ENCODE peak calls at places on chromosome 6, in four cellular contexts. One of them, this sample, is unnamed.

GRCh38 chr6:52389626-52390360 is 27.8 kb downstream of the PAQR8 start:
- DNase-seq in endothelial cell: no peak
- DNase-seq in RWPE1: peak
- DNase-seq in MCF 10A: peak
- DNase-seq in this sample: peak

GRCh38 chr6:170271771-170272314 is 19.0 kb downstream of the DLL1 start:
- DNase-seq in endothelial cell: no peak
- DNase-seq in RWPE1: no peak
- DNase-seq in MCF 10A: no peak
- DNase-seq in this sample: no peak

GRCh38 chr6:129186988-129187387 is 304.1 kb downstream of the LAMA2 start:
- DNase-seq in endothelial cell: no peak
- DNase-seq in RWPE1: peak
- DNase-seq in MCF 10A: peak
- DNase-seq in this sample: no peak

GRCh38 chr6:112311950-112312547 is 35.1 kb upstream of the RFPL4B start:
- DNase-seq in endothelial cell: no peak
- DNase-seq in RWPE1: peak
- DNase-seq in MCF 10A: peak
- DNase-seq in this sample: no peak

GRCh38 chr6:55993418-55993817 is 118.0 kb upstream of the BMP5 start:
- DNase-seq in endothelial cell: no peak
- DNase-seq in RWPE1: no peak
- DNase-seq in MCF 10A: no peak
- DNase-seq in this sample: no peak

GRCh38 chr6:169200931-169201514 is 52.6 kb downstream of the THBS2 start:
- DNase-seq in endothelial cell: no peak
- DNase-seq in RWPE1: no peak
- DNase-seq in MCF 10A: no peak
- DNase-seq in this sample: no peak

GRCh38 chr6:163133017-163133416 is 281.5 kb upstream of the QKI start:
- DNase-seq in endothelial cell: no peak
- DNase-seq in RWPE1: no peak
- DNase-seq in MCF 10A: no peak
- DNase-seq in this sample: no peak

GRCh38 chr6:56424542-56425083 is 177.2 kb upstream of the COL21A1 start:
- DNase-seq in endothelial cell: no peak
- DNase-seq in RWPE1: no peak
- DNase-seq in MCF 10A: no peak
- DNase-seq in this sample: no peak

GRCh38 chr6:31652925-31653724 is 664 bp upstream of the BAG6 start:
- DNase-seq in endothelial cell: peak
- DNase-seq in RWPE1: peak
- DNase-seq in MCF 10A: no peak
- DNase-seq in this sample: no peak

GRCh38 chr6:26428206-26428605 is 12.1 kb upstream of the BTN3A3 start:
- DNase-seq in endothelial cell: no peak
- DNase-seq in RWPE1: no peak
- DNase-seq in MCF 10A: no peak
- DNase-seq in this sample: no peak

GRCh38 chr6:99178168-99178567 is 171.3 kb downstream of the FAXC start:
- DNase-seq in endothelial cell: no peak
- DNase-seq in RWPE1: peak
- DNase-seq in MCF 10A: no peak
- DNase-seq in this sample: peak

GRCh38 chr6:41966961-41967311 is 25.3 kb upstream of the CCND3 start:
- DNase-seq in endothelial cell: peak
- DNase-seq in RWPE1: peak
- DNase-seq in MCF 10A: peak
- DNase-seq in this sample: peak

GRCh38 chr6:119942078-119942752 is 592.7 kb upstream of the MAN1A1 start:
- DNase-seq in endothelial cell: no peak
- DNase-seq in RWPE1: no peak
- DNase-seq in MCF 10A: no peak
- DNase-seq in this sample: no peak

GRCh38 chr6:74091133-74091793 is 395.3 kb downstream of the CD109 start:
- DNase-seq in endothelial cell: no peak
- DNase-seq in RWPE1: peak
- DNase-seq in MCF 10A: peak
- DNase-seq in this sample: peak

GRCh38 chr6:143675946-143676345 is 1.8 kb upstream of the PHACTR2 start:
- DNase-seq in endothelial cell: no peak
- DNase-seq in RWPE1: no peak
- DNase-seq in MCF 10A: peak
- DNase-seq in this sample: no peak

GRCh38 chr6:32973934-32974333 is 5.5 kb downstream of the BRD2 start:
- DNase-seq in endothelial cell: no peak
- DNase-seq in RWPE1: no peak
- DNase-seq in MCF 10A: peak
- DNase-seq in this sample: peak

GRCh38 chr6:7559651-7560385 is 18.3 kb downstream of the DSP start:
- DNase-seq in endothelial cell: no peak
- DNase-seq in RWPE1: no peak
- DNase-seq in MCF 10A: peak
- DNase-seq in this sample: peak

GRCh38 chr6:30885999-30886896 is 1.9 kb downstream of the DDR1 start:
- DNase-seq in endothelial cell: no peak
- DNase-seq in RWPE1: peak
- DNase-seq in MCF 10A: peak
- DNase-seq in this sample: peak

GRCh38 chr6:3748208-3748701 is 3.3 kb downstream of the PXDC1 start:
- DNase-seq in endothelial cell: peak
- DNase-seq in RWPE1: peak
- DNase-seq in MCF 10A: peak
- DNase-seq in this sample: peak

GRCh38 chr6:105951322-105951721 is 134.8 kb upstream of the PRDM1 start:
- DNase-seq in endothelial cell: no peak
- DNase-seq in RWPE1: no peak
- DNase-seq in MCF 10A: no peak
- DNase-seq in this sample: no peak

GRCh38 chr6:75770844-75771243 is 21.8 kb downstream of the MYO6 start:
- DNase-seq in endothelial cell: no peak
- DNase-seq in RWPE1: no peak
- DNase-seq in MCF 10A: no peak
- DNase-seq in this sample: no peak

GRCh38 chr6:14770572-14770971 is 475.3 kb upstream of the JARID2 start:
- DNase-seq in endothelial cell: no peak
- DNase-seq in RWPE1: no peak
- DNase-seq in MCF 10A: no peak
- DNase-seq in this sample: no peak

GRCh38 chr6:38584731-38585130 is 55.0 kb downstream of the BTBD9 start:
- DNase-seq in endothelial cell: no peak
- DNase-seq in RWPE1: no peak
- DNase-seq in MCF 10A: no peak
- DNase-seq in this sample: no peak

GRCh38 chr6:107361568-107362270 is 97.6 kb downstream of the PDSS2 start:
- DNase-seq in endothelial cell: no peak
- DNase-seq in RWPE1: no peak
- DNase-seq in MCF 10A: no peak
- DNase-seq in this sample: peak

GRCh38 chr6:144195671-144196070 is 45.4 kb downstream of the STX11 start:
- DNase-seq in endothelial cell: no peak
- DNase-seq in RWPE1: peak
- DNase-seq in MCF 10A: no peak
- DNase-seq in this sample: peak

GRCh38 chr6:33021917-33022316 is 12.5 kb upstream of the HLA-DOA start:
- DNase-seq in endothelial cell: no peak
- DNase-seq in RWPE1: no peak
- DNase-seq in MCF 10A: no peak
- DNase-seq in this sample: no peak

GRCh38 chr6:89978749-89979145 is 84.5 kb downstream of the GJA10 start:
- DNase-seq in endothelial cell: no peak
- DNase-seq in RWPE1: no peak
- DNase-seq in MCF 10A: no peak
- DNase-seq in this sample: no peak

GRCh38 chr6:147561742-147562141 is 53.3 kb downstream of the SAMD5 start:
- DNase-seq in endothelial cell: no peak
- DNase-seq in RWPE1: no peak
- DNase-seq in MCF 10A: no peak
- DNase-seq in this sample: no peak

GRCh38 chr6:108669673-108670072 is 109.0 kb downstream of the FOXO3 start:
- DNase-seq in endothelial cell: no peak
- DNase-seq in RWPE1: no peak
- DNase-seq in MCF 10A: no peak
- DNase-seq in this sample: no peak

GRCh38 chr6:77880501-77880900 is 227.7 kb downstream of the MEI4 start:
- DNase-seq in endothelial cell: no peak
- DNase-seq in RWPE1: no peak
- DNase-seq in MCF 10A: peak
- DNase-seq in this sample: no peak

GRCh38 chr6:144161970-144162369 is 11.7 kb downstream of the STX11 start:
- DNase-seq in endothelial cell: no peak
- DNase-seq in RWPE1: no peak
- DNase-seq in MCF 10A: no peak
- DNase-seq in this sample: no peak

GRCh38 chr6:14880717-14881116 is 365.2 kb upstream of the JARID2 start:
- DNase-seq in endothelial cell: peak
- DNase-seq in RWPE1: no peak
- DNase-seq in MCF 10A: no peak
- DNase-seq in this sample: no peak

GRCh38 chr6:37822851-37823682 is 3.5 kb downstream of the ZFAND3 start:
- DNase-seq in endothelial cell: no peak
- DNase-seq in RWPE1: peak
- DNase-seq in MCF 10A: peak
- DNase-seq in this sample: peak

GRCh38 chr6:5213851-5214507 is 46.8 kb downstream of the LYRM4 start:
- DNase-seq in endothelial cell: no peak
- DNase-seq in RWPE1: no peak
- DNase-seq in MCF 10A: no peak
- DNase-seq in this sample: no peak

GRCh38 chr6:30331981-30332380 is 5.3 kb downstream of the TRIM39 start:
- DNase-seq in endothelial cell: no peak
- DNase-seq in RWPE1: no peak
- DNase-seq in MCF 10A: no peak
- DNase-seq in this sample: no peak

GRCh38 chr6:113414511-113414910 is 442.6 kb upstream of the MARCKS start:
- DNase-seq in endothelial cell: no peak
- DNase-seq in RWPE1: peak
- DNase-seq in MCF 10A: peak
- DNase-seq in this sample: peak

GRCh38 chr6:63352587-63353281 is 33.0 kb upstream of the LGSN start:
- DNase-seq in endothelial cell: peak
- DNase-seq in RWPE1: peak
- DNase-seq in MCF 10A: peak
- DNase-seq in this sample: peak

GRCh38 chr6:126204598-126204997 is 135.3 kb upstream of the CENPW start:
- DNase-seq in endothelial cell: no peak
- DNase-seq in RWPE1: no peak
- DNase-seq in MCF 10A: peak
- DNase-seq in this sample: no peak

GRCh38 chr6:101956961-101957360 is 563.5 kb downstream of the GRIK2 start:
- DNase-seq in endothelial cell: no peak
- DNase-seq in RWPE1: no peak
- DNase-seq in MCF 10A: no peak
- DNase-seq in this sample: no peak

GRCh38 chr6:36691612-36692011 is 6.0 kb upstream of the RAB44 start:
- DNase-seq in endothelial cell: no peak
- DNase-seq in RWPE1: no peak
- DNase-seq in MCF 10A: no peak
- DNase-seq in this sample: no peak

GRCh38 chr6:36692220-36692619 is 5.4 kb upstream of the RAB44 start:
- DNase-seq in endothelial cell: no peak
- DNase-seq in RWPE1: no peak
- DNase-seq in MCF 10A: no peak
- DNase-seq in this sample: no peak

GRCh38 chr6:36692861-36693702 is 4.5 kb upstream of the RAB44 start:
- DNase-seq in endothelial cell: no peak
- DNase-seq in RWPE1: no peak
- DNase-seq in MCF 10A: no peak
- DNase-seq in this sample: no peak

GRCh38 chr6:36688534-36689075 is 9.0 kb upstream of the RAB44 start:
- DNase-seq in endothelial cell: no peak
- DNase-seq in RWPE1: no peak
- DNase-seq in MCF 10A: no peak
- DNase-seq in this sample: no peak

GRCh38 chr6:36691011-36691410 is 6.6 kb upstream of the RAB44 start:
- DNase-seq in endothelial cell: no peak
- DNase-seq in RWPE1: no peak
- DNase-seq in MCF 10A: no peak
- DNase-seq in this sample: no peak
- TF ChIP-seq CTCF in endothelial cell: no peak
- TF ChIP-seq CTCF in RWPE1: no peak
- TF ChIP-seq CTCF in MCF 10A: no peak
- TF ChIP-seq CTCF in this sample: no peak

GRCh38 chr6:123702943-123703342 is 66.2 kb upstream of the TRDN start:
- DNase-seq in endothelial cell: no peak
- DNase-seq in RWPE1: no peak
- DNase-seq in MCF 10A: no peak
- DNase-seq in this sample: no peak
- TF ChIP-seq CTCF in endothelial cell: no peak
- TF ChIP-seq CTCF in RWPE1: no peak
- TF ChIP-seq CTCF in MCF 10A: no peak
- TF ChIP-seq CTCF in this sample: no peak

GRCh38 chr6:142566628-142567396 is 265.0 kb downstream of the ADGRG6 start:
- DNase-seq in endothelial cell: peak
- DNase-seq in RWPE1: peak
- DNase-seq in MCF 10A: peak
- DNase-seq in this sample: peak
- TF ChIP-seq CTCF in endothelial cell: peak
- TF ChIP-seq CTCF in RWPE1: peak
- TF ChIP-seq CTCF in MCF 10A: peak
- TF ChIP-seq CTCF in this sample: peak

GRCh38 chr6:151512481-151512880 is 18.7 kb downstream of the CCDC170 start:
- DNase-seq in endothelial cell: no peak
- DNase-seq in RWPE1: no peak
- DNase-seq in MCF 10A: no peak
- DNase-seq in this sample: no peak
- TF ChIP-seq CTCF in endothelial cell: no peak
- TF ChIP-seq CTCF in RWPE1: no peak
- TF ChIP-seq CTCF in MCF 10A: no peak
- TF ChIP-seq CTCF in this sample: no peak

GRCh38 chr6:71537717-71538116 is 249.1 kb downstream of the OGFRL1 start:
- DNase-seq in endothelial cell: no peak
- DNase-seq in RWPE1: peak
- DNase-seq in MCF 10A: peak
- DNase-seq in this sample: no peak

GRCh38 chr6:71534916-71535315 is 246.3 kb downstream of the OGFRL1 start:
- DNase-seq in endothelial cell: no peak
- DNase-seq in RWPE1: no peak
- DNase-seq in MCF 10A: no peak
- DNase-seq in this sample: no peak

GRCh38 chr6:71531841-71532240 is 243.2 kb downstream of the OGFRL1 start:
- DNase-seq in endothelial cell: no peak
- DNase-seq in RWPE1: no peak
- DNase-seq in MCF 10A: no peak
- DNase-seq in this sample: no peak

GRCh38 chr6:71531006-71531405 is 242.4 kb downstream of the OGFRL1 start:
- DNase-seq in endothelial cell: no peak
- DNase-seq in RWPE1: no peak
- DNase-seq in MCF 10A: no peak
- DNase-seq in this sample: no peak

GRCh38 chr6:71533939-71534379 is 245.3 kb downstream of the OGFRL1 start:
- DNase-seq in endothelial cell: peak
- DNase-seq in RWPE1: peak
- DNase-seq in MCF 10A: peak
- DNase-seq in this sample: peak
- TF ChIP-seq CTCF in endothelial cell: peak
- TF ChIP-seq CTCF in RWPE1: peak
- TF ChIP-seq CTCF in MCF 10A: peak
- TF ChIP-seq CTCF in this sample: peak